ENCODE peak calls at places on chromosomes 7 and 10, in four cellular contexts. One of them, this sample, is unnamed.

GRCh38 chr7:134495546-134495945 is 31.8 kb upstream of the AKR1B10 start:
- DNase-seq in GM12878: no peak
- DNase-seq in HepG2: no peak
- DNase-seq in K562: no peak
- DNase-seq in this sample: no peak

GRCh38 chr10:11845113-11845512 is 22.0 kb downstream of the PROSER2 start:
- DNase-seq in GM12878: no peak
- DNase-seq in HepG2: no peak
- DNase-seq in K562: no peak
- DNase-seq in this sample: no peak

GRCh38 chr7:149720372-149721083 is 52.9 kb downstream of the ZNF467 start:
- DNase-seq in GM12878: no peak
- DNase-seq in HepG2: peak; percentile 78
- DNase-seq in K562: peak; percentile 41
- DNase-seq in this sample: no peak

GRCh38 chr10:73940634-73941221 is 29.8 kb downstream of the PLAU start:
- DNase-seq in GM12878: no peak
- DNase-seq in HepG2: peak; percentile 32
- DNase-seq in K562: peak; percentile 97
- DNase-seq in this sample: peak; percentile 89

GRCh38 chr7:2003451-2003930 is 229.3 kb downstream of the MAD1L1 start:
- DNase-seq in GM12878: no peak
- DNase-seq in HepG2: no peak
- DNase-seq in K562: no peak
- DNase-seq in this sample: peak; percentile 5

GRCh38 chr10:87503892-87504291 is 801 bp upstream of the MINPP1 start:
- DNase-seq in GM12878: no peak
- DNase-seq in HepG2: peak; percentile 21
- DNase-seq in K562: no peak
- DNase-seq in this sample: no peak

GRCh38 chr7:157671358-157672255 is 334.8 kb downstream of the DNAJB6 start:
- DNase-seq in GM12878: no peak
- DNase-seq in HepG2: no peak
- DNase-seq in K562: no peak
- DNase-seq in this sample: no peak

GRCh38 chr10:130021373-130021950 is 57.4 kb upstream of the EBF3 start:
- DNase-seq in GM12878: no peak
- DNase-seq in HepG2: no peak
- DNase-seq in K562: no peak
- DNase-seq in this sample: no peak

GRCh38 chr7:73971315-73971700 is 56.7 kb upstream of the ELN start:
- DNase-seq in GM12878: peak; percentile 4
- DNase-seq in HepG2: no peak
- DNase-seq in K562: no peak
- DNase-seq in this sample: no peak

GRCh38 chr10:22588462-22588861 is 125.9 kb downstream of the PIP4K2A start:
- DNase-seq in GM12878: no peak
- DNase-seq in HepG2: no peak
- DNase-seq in K562: no peak
- DNase-seq in this sample: no peak

GRCh38 chr10:89502556-89502955 is 32.8 kb downstream of the SLC16A12 start:
- DNase-seq in GM12878: no peak
- DNase-seq in HepG2: no peak
- DNase-seq in K562: no peak
- DNase-seq in this sample: no peak

GRCh38 chr10:16809074-16809718 is 8.0 kb downstream of the RSU1 start:
- DNase-seq in GM12878: no peak
- DNase-seq in HepG2: peak; percentile 29
- DNase-seq in K562: peak; percentile 49
- DNase-seq in this sample: peak; percentile 72

GRCh38 chr10:129718548-129719414 is 245.3 kb downstream of the EBF3 start:
- DNase-seq in GM12878: no peak
- DNase-seq in HepG2: no peak
- DNase-seq in K562: no peak
- DNase-seq in this sample: no peak

GRCh38 chr7:96284838-96285237 is 37.1 kb downstream of the SLC25A13 start:
- DNase-seq in GM12878: no peak
- DNase-seq in HepG2: no peak
- DNase-seq in K562: no peak
- DNase-seq in this sample: no peak
- TF ChIP-seq ETV6 in GM12878: no peak
- TF ChIP-seq ETV6 in HepG2: no peak
- TF ChIP-seq ETV6 in K562: no peak
- TF ChIP-seq ETV6 in this sample: no peak

DNA sequence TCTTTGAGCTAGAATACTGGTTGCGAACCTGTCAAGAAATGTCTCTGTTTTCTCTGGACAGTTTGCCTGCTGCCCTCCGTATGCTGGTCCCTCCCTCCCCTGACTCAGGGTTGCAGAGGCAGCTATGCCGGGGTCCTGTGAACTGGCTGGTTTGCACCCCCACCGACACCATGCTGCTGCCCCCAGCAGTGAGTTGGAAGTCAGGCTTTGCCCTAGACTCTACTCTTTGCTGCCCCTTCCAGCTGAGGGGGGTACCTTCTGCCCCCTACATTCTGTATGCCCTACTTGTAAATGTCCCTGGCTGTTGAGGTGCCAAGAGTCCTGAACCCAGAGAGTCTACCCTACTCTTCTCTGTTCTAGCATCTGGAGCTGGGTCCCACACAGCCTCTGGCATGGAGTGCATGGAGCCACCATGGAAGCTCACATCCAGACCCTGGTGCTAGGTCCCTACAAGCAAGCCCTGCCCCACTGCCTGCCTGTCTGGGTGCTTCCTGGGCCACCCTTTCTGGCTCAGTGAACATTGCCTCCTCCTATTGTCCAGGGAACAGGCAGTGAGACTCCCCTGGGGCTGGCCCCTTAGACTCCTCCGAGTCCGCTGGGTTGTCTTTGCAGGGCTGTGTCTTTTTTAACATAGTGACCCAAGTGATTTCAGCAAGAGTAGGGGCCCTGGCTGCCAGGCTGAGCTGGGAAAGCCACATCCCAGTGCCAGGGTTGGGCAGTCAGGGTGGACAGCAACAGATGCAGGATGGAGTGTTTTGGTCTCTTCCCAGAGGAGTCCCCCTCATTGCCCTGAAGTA is 138.9 kb downstream of the ADCY1 start:
- DNase-seq in GM12878: no peak
- DNase-seq in HepG2: no peak
- DNase-seq in K562: no peak
- DNase-seq in this sample: no peak
- TF ChIP-seq CREB1 in GM12878: no peak
- TF ChIP-seq CREB1 in HepG2: no peak
- TF ChIP-seq CREB1 in K562: no peak
- TF ChIP-seq CREB1 in this sample: no peak

GRCh38 chr10:4247379-4247778 is 462.4 kb upstream of the KLF6 start:
- DNase-seq in GM12878: no peak
- DNase-seq in HepG2: no peak
- DNase-seq in K562: no peak
- DNase-seq in this sample: no peak

GRCh38 chr10:4254101-4254994 is 469.3 kb upstream of the KLF6 start:
- DNase-seq in GM12878: no peak
- DNase-seq in HepG2: no peak
- DNase-seq in K562: no peak
- DNase-seq in this sample: no peak

GRCh38 chr10:4250497-4250887 is 465.5 kb upstream of the KLF6 start:
- DNase-seq in GM12878: no peak
- DNase-seq in HepG2: no peak
- DNase-seq in K562: no peak
- DNase-seq in this sample: no peak

GRCh38 chr10:4246881-4247358 is 461.9 kb upstream of the KLF6 start:
- DNase-seq in GM12878: no peak
- DNase-seq in HepG2: no peak
- DNase-seq in K562: no peak
- DNase-seq in this sample: no peak

DNA sequence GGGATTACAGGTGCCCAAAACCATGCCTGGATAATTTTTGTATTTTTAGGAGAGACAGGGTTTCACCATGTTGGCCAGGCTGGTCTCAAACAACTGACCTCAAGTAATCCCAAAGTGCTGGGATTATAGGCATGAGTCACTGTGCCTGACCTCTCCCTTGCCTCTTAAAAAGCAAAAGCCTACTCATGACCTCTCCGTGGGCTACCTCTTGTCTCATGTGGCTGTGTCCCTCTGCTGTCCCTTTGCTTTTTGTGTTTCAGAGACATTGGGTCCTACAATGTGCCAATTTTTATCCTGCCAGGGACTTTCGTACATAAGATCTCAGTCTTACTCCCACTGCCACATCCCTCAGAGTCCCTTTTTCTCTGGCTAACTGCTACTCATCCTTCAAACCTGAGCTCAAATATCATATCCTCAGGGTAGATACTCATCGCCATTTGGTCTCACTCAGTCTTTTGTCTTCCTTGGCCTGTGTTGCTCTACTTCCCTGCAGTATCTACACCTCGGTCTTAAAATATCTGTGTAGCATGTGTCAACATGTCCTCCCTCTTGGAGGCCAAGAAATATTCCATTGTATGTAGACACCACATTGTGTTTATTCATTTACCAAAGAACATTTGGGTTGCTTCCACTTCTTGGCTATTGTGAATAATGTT is 465.0 kb upstream of the KLF6 start:
- DNase-seq in GM12878: no peak
- DNase-seq in HepG2: no peak
- DNase-seq in K562: no peak
- DNase-seq in this sample: no peak
- TF ChIP-seq ETV6 in GM12878: no peak
- TF ChIP-seq ETV6 in HepG2: no peak
- TF ChIP-seq ETV6 in K562: no peak
- TF ChIP-seq ETV6 in this sample: no peak

GRCh38 chr10:51171946-51172345 is 97.7 kb downstream of the PRKG1 start:
- DNase-seq in GM12878: no peak
- DNase-seq in HepG2: no peak
- DNase-seq in K562: no peak
- DNase-seq in this sample: no peak
- TF ChIP-seq CREB1 in GM12878: no peak
- TF ChIP-seq CREB1 in HepG2: no peak
- TF ChIP-seq CREB1 in K562: no peak
- TF ChIP-seq CREB1 in this sample: no peak

DNA sequence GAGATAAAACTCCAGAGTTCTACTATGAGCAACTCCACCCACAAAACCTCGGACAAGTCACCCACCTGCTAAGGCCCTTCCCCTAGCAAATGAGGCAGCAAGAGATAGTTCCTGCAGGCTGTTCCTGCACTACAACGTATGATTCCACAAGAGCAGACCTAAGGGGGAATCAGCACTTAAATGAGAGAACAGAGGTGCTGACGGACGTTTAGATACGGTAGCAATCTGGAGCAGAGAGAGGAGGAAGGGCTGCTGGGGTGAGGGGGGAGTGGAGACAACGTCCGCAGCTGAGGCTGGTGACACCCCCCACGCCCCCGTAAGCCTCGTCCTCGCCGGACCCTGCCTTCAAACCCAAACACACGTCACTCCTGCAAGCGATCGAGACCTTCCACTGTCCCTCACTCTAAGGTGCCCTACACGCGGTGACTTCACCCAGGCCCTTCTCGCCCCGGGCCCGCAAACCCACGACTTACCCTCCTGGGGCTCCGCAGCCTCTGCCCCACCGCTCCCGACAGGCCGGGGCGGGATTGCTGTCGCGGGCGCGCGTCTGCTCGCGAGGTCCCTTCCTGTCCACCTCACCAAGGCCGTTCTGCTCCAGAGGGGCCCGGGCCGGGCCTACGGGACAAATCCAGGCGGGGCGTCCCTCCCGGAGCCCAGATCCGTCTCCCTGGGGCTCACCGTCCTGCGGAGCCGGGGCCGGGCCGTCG is 635 bp downstream of the ZNF12 start:
- DNase-seq in GM12878: no peak
- DNase-seq in HepG2: peak; percentile 9
- DNase-seq in K562: peak; percentile 55
- DNase-seq in this sample: peak; percentile 24
- TF ChIP-seq ETV6 in GM12878: no peak
- TF ChIP-seq ETV6 in HepG2: no peak
- TF ChIP-seq ETV6 in K562: no peak
- TF ChIP-seq ETV6 in this sample: no peak

GRCh38 chr7:47847207-47847606 is 101.1 kb downstream of the PKD1L1 start:
- DNase-seq in GM12878: no peak
- DNase-seq in HepG2: no peak
- DNase-seq in K562: no peak
- DNase-seq in this sample: no peak

DNA sequence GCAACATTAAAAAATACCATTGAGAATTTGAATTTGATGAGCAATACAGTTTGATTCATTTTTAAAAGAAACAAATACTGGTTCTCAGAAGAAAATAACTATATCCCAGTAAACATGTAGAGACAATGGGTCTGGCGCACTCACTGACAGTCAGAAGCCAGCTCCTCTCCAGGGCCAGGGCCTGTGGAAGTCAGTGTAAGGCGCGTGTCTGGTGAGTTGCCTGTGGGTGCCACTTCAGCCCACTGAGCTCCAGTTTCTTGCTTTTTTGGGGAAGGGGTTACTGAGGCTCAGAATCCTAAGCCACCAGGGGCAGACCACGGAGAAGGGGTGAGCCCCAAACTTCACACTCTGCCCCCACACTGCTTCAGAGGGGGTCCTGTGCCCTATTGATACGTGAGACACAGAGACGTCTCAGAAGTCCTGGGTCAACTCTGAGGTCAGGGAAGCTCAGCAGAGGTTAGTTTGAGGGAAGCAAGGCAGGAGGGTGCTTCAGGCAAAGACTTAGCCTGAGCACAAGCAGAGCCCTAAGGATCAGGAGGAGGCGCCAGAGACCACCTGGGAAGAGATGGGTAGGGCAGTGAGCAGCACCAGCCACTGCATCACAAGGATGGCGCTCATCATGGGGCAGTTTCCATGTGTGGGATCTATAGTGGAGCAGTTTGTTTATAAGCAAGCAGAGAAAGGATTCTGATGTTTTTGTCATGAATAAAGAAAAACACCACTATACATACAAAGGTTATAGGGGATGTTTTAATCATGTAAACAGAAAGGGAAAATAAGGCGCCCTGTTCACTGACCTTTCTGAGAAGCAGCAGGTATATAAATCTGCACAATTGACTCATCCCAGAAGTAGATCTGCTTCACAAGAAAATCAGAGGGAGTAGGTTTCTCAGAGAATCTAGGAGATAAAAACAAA is 95.7 kb downstream of the PKD1L1 start:
- DNase-seq in GM12878: no peak
- DNase-seq in HepG2: no peak
- DNase-seq in K562: no peak
- DNase-seq in this sample: peak; percentile 51
- TF ChIP-seq CREB1 in GM12878: no peak
- TF ChIP-seq CREB1 in HepG2: no peak
- TF ChIP-seq CREB1 in K562: no peak
- TF ChIP-seq CREB1 in this sample: no peak

DNA sequence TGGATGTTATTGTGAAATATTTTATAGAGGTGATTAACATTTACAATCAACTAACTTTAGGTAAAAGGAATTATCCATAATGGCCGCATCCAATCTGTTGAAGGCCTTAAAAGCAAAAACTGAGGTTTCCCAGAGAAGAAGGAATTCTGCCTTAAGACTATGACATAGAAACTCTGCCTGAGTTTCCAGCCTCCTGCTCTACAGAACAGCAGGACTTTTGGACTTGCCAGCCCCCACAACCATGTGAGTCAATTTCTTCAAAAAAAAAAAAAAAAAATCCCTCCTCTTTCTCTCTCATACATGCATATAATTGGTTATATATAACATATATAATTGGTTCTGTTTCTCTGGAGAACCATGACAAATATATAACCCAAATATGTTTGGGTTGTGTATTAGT is 15.4 kb downstream of the SLC25A28 start:
- DNase-seq in GM12878: no peak
- DNase-seq in HepG2: no peak
- DNase-seq in K562: no peak
- DNase-seq in this sample: no peak
- TF ChIP-seq ETV6 in GM12878: no peak
- TF ChIP-seq ETV6 in HepG2: no peak
- TF ChIP-seq ETV6 in K562: no peak
- TF ChIP-seq ETV6 in this sample: no peak